ENCODE peak calls at places on chromosome 4, in five cellular contexts. N is K562, A is RWPE2, X is heart right ventricle, I is fibroblast of lung. E is an unnamed sample.

GRCh38 chr4:1294424-1294823 is 4.7 kb downstream of the MAEA start:
- DNase-seq in X (no peak), N (no peak), A (no peak), I (no peak), E (no peak)

GRCh38 chr4:55553442-55553841 is 6.7 kb upstream of the CLOCK start:
- DNase-seq in N (no peak), A (no peak), X (no peak), I (peak; percentile 49), E (peak; percentile 28)

GRCh38 chr4:2827874-2828751 is 15.5 kb upstream of the ADD1 start:
- DNase-seq in X (no peak), I (no peak), N (no peak), A (peak; percentile 52), E (no peak)

GRCh38 chr4:37601527-37601926 is 84.6 kb downstream of the RELL1 start:
- DNase-seq in N (no peak), X (no peak), I (peak; percentile 80), A (no peak), E (peak; percentile 40)

GRCh38 chr4:150828159-150828558 is 186.9 kb downstream of the LRBA start:
- DNase-seq in X (no peak), N (no peak), A (no peak), I (no peak), E (no peak)

GRCh38 chr4:169236901-169237626 is 33.7 kb downstream of the SH3RF1 start:
- DNase-seq in X (no peak), I (no peak), A (no peak), N (no peak), E (no peak)

GRCh38 chr4:22435652-22436051 is 80.2 kb downstream of the ADGRA3 start:
- DNase-seq in A (no peak), X (no peak), N (no peak), I (no peak), E (no peak)

GRCh38 chr4:48078862-48079655 is 55.0 kb downstream of the TXK start:
- DNase-seq in A (no peak), I (no peak), N (no peak), X (no peak), E (no peak)

GRCh38 chr4:40976343-40976742 is 226.6 kb downstream of the NSUN7 start:
- DNase-seq in I (peak; percentile 81), N (peak; percentile 30), A (no peak), X (no peak), E (peak; percentile 25)

GRCh38 chr4:113591982-113592381 is 169.6 kb downstream of the CAMK2D start:
- DNase-seq in A (no peak), X (no peak), N (no peak), I (peak; percentile 18), E (peak; percentile 39)

GRCh38 chr4:125368684-125369083 is 53.9 kb downstream of the FAT4 start:
- DNase-seq in I (peak; percentile 92), A (no peak), N (no peak), X (no peak), E (peak; percentile 84)

GRCh38 chr4:39613093-39613656 is 25.5 kb downstream of the SMIM14 start:
- DNase-seq in X (no peak), I (peak; percentile 54), N (no peak), A (no peak), E (no peak)

GRCh38 chr4:158578476-158578875 is 56.8 kb downstream of the RXFP1 start:
- DNase-seq in N (no peak), X (no peak), A (no peak), I (peak; percentile 46), E (no peak)

GRCh38 chr4:5827108-5828004 is 65.5 kb downstream of the CRMP1 start:
- DNase-seq in N (no peak), A (no peak), X (no peak), I (peak; percentile 28), E (no peak)

GRCh38 chr4:104906274-104906673 is 240.4 kb upstream of the TET2 start:
- DNase-seq in N (no peak), A (no peak), X (no peak), I (peak; percentile 21), E (no peak)

GRCh38 chr4:183398298-183399129 is 45.9 kb upstream of the CDKN2AIP start:
- DNase-seq in A (no peak), X (peak; percentile 74), N (peak; percentile 81), I (peak; percentile 69), E (peak; percentile 35)

GRCh38 chr4:17662694-17663093 is 48.3 kb downstream of the MED28 start:
- DNase-seq in X (no peak), N (no peak), A (no peak), I (peak; percentile 6), E (no peak)

GRCh38 chr4:125365731-125366130 is 51.0 kb downstream of the FAT4 start:
- DNase-seq in N (no peak), I (no peak), X (no peak), A (peak; percentile 41), E (no peak)

GRCh38 chr4:132297346-132297745 is 851.7 kb upstream of the PCDH10 start:
- DNase-seq in I (peak; percentile 25), X (no peak), N (no peak), A (no peak), E (no peak)

DNA sequence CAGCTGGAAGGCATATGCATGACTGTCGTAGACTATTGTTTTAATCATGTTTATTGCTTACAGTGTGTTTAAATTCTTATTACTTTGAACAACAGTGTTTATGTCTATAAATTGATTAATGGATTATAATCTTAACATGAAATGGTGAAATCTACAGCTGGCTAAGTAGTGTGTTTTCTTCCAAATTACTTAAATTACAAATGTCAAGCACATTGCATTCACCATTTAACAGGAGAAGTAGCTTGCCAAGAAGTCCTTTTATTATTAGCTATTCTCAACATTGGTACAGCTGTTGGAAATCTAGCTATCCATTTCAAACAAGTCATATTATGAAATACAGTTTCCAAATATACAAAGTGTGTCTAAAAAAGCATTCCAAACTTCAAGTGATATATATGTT is 849.2 kb upstream of the PCDH10 start:
- DNase-seq in X (no peak), I (peak; percentile 76), N (no peak), A (no peak), E (no peak)
- H3K4me3 ChIP-seq in X (no peak overlapping the region), I (no peak overlapping the region), N (no peak overlapping the region), A (no peak overlapping the region), E (no peak overlapping the region)

DNA sequence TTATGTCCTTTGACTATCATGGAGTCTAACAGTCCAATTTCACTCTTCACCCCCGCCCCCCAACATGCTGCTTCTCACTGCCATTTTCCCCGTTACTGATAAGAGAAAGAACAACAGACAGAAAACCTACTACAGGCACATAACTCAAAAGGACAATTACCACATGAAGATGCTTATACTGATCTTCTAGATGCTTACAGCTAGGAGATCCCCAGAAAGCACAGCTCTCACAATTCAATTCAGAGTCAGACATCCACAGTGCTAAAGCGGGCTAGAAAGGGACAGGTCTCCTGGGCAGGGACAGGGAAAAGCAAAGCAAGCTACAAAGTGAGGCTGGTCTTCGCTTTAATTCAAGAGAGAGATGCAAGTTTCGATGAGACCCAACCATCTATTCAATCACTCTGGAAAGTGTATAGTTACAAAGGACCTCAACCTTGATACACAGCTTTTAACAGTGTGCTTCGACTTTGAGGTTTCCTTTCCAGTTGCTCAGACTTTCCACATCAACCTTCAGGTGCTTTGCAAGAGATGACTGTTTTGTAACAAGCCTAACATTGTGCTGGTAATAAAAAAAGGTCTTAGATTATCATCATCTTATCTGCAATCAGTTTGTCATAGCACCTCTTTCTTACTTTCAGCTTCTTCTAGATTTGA is 60.9 kb downstream of the LEF1 start:
- DNase-seq in N (peak; percentile 25), I (no peak), X (no peak), A (no peak), E (no peak)
- H3K4me3 ChIP-seq in N (no peak overlapping the region), I (no peak overlapping the region), X (no peak overlapping the region), A (no peak overlapping the region), E (no peak overlapping the region)

GRCh38 chr4:80459918-80460473 is 124.5 kb downstream of the CFAP299 start:
- DNase-seq in N (no peak), X (no peak), A (no peak), I (no peak), E (no peak)

GRCh38 chr4:80465238-80465637 is 129.7 kb downstream of the CFAP299 start:
- DNase-seq in I (no peak), N (no peak), A (no peak), X (no peak), E (no peak)

GRCh38 chr4:80461412-80461811 is 125.9 kb downstream of the CFAP299 start:
- DNase-seq in N (no peak), X (no peak), I (no peak), A (no peak), E (no peak)

GRCh38 chr4:80463509-80463908 is 128.0 kb downstream of the CFAP299 start:
- DNase-seq in A (no peak), X (no peak), I (no peak), N (no peak), E (no peak)

DNA sequence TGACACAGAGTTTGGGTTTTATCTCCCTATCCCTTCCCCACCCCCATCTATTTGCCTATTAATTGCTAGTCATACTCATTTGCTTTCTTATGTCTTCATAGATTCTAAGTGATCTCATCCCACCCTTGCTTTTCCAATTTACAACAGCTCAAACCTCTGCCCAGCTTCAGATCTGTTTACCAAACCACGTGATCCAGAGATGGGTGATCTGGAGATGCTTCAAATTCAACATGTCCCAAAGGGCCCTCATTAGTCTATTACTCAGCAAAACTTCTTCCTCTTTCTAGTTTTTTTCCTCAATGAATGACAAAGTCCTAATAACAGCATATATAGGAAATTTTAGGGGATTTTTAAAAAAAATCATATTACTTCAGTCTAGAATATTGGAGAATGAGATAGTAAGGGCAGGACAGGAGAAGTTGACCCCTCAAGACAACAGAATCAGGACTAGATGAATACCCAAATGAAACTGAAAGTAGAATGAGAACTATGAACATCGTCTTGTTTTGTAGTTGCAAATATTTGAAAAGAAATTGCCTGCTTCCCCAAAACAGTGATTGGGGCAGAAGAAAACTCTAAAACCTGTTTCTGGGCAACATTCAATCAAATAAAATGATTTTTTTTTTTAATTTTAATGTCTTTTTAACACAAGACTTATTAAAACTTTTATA is 127.1 kb downstream of the CFAP299 start:
- DNase-seq in X (no peak), I (peak; percentile 12), A (no peak), N (no peak), E (no peak)
- H3K4me3 ChIP-seq in X (no peak overlapping the region), I (peak overlapping the region; percentile 31), A (no peak overlapping the region), N (no peak overlapping the region), E (no peak overlapping the region)

DNA sequence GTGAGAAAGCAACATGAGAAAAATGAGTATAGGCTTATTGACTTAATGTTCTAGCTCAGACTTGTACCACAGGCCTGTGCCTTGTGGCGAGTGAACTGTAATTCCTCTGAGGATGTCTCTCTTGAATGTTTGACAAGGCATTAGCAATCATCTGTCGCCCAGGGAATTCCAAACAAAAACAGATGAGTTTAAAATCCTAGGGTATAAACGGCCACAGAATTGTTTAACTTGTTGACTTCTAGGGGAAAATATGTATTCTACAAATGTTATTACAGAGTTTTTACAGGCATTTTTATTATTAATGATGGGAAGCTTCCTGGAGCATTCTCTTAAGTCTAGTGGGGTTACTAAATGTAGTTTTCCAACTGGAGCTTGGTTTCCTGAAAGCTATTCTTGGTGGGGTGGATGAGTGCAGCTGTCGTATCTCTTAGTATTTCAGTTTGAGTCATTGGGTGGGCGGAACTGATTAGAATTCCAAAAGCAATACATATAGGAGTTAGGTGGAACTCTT is 40.6 kb downstream of the ARHGAP10 start:
- DNase-seq in X (no peak), A (no peak), N (no peak), I (peak; percentile 67), E (peak; percentile 55)
- H3K4me3 ChIP-seq in X (no peak overlapping the region), A (no peak overlapping the region), N (no peak overlapping the region), I (no peak overlapping the region), E (no peak overlapping the region)